ENCODE peak calls at places on chromosomes 2 and 18, in five cellular contexts. A, Y, D, V and X are unnamed samples.

GRCh38 chr2:149170156-149170555 is 131.7 kb downstream of the LYPD6B start:
- DNase-seq in A (no peak), Y (no peak), D (no peak), V (no peak), X (no peak)

GRCh38 chr2:132662742-132663141 is 7.3 kb downstream of the LYPD1 start:
- DNase-seq in A (peak), Y (no peak), D (peak), V (no peak), X (no peak)

GRCh38 chr2:149375801-149376349 is 45.5 kb downstream of the LYPD6 start:
- DNase-seq in A (peak), Y (no peak), D (peak), V (peak), X (no peak)

GRCh38 chr2:129738799-129739198 is 240.7 kb upstream of the RAB6C start:
- DNase-seq in A (no peak), Y (no peak), D (no peak), V (no peak), X (no peak)

GRCh38 chr2:224958873-224959272 is 83.4 kb downstream of the DOCK10 start:
- DNase-seq in A (no peak), Y (no peak), D (no peak), V (no peak), X (no peak)

GRCh38 chr2:100254646-100255210 is 67.6 kb downstream of the LONRF2 start:
- DNase-seq in A (no peak), Y (no peak), D (no peak), V (no peak), X (no peak)

GRCh38 chr18:24413148-24413547 is 13.3 kb upstream of the IMPACT start:
- DNase-seq in A (no peak), Y (no peak), D (no peak), V (peak), X (peak)

GRCh38 chr18:74378179-74378682 is 62.6 kb downstream of the C18orf63 start:
- DNase-seq in A (no peak), Y (no peak), D (no peak), V (peak), X (no peak)

GRCh38 chr2:200788129-200788718 is 23.5 kb upstream of the BZW1 start:
- DNase-seq in A (peak), Y (no peak), D (peak), V (peak), X (no peak)

GRCh38 chr2:24825883-24826800 is 32.9 kb downstream of the CENPO start:
- DNase-seq in A (peak), Y (no peak), D (peak), V (no peak), X (peak)

GRCh38 chr18:48819781-48820482 is 130.8 kb downstream of the SMAD7 start:
- DNase-seq in A (no peak), Y (no peak), D (no peak), V (no peak), X (no peak)

GRCh38 chr2:881204-881918 is 69.3 kb upstream of the SNTG2 start:
- DNase-seq in A (no peak), Y (no peak), D (no peak), V (peak), X (no peak)

DNA sequence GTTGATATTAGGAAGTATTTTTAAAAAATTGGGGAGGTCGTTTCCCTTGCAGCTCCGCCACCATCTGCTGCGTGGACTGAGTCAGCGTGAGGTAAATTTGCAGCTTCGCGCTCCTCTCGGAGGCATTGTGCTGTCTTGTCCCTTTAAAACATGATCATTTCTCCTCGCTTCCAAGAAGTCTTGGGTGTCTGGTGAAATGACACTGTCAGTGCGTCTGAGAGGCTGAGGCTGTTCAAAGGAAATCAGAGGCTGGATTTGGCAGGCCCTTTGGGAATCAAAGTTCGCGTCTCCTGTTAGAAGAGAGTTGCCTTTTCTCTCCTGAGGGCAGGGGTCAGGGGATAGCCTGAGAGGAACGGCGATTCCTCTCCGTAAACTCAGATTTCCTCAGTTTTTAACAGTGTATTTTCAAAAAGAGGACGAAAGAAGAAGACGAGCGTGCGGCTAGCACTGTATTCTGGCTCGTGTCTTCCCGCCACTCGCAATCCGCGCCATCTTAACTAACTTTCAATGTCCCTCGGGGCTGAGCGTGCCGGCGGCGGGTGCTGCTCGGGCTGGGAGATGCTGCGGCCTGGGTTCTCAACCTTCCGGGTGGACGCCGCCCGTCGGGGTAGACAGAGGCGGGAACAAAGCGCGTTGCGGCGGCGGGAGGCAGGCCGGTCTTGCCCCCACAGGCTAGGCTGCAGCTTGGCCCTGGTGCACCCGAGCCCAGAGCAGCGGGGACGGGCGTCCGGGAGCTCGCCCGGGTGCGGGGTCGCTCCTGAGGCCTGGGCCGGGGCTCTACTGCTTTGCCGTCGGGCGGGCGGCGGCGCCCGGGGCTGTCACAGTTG is 11.5 kb downstream of the TBR1 start:
- DNase-seq in A (no peak), Y (no peak), D (no peak), V (peak), X (peak)
- TF ChIP-seq EZH2 in A (peak), Y (no peak), D (peak), V (no peak), X (peak)

GRCh38 chr2:33202641-33203345 is 256.0 kb downstream of the LTBP1 start:
- DNase-seq in A (no peak), Y (no peak), D (no peak), V (no peak), X (no peak)
- TF ChIP-seq EZH2 in A (no peak), Y (no peak), D (no peak), V (no peak), X (no peak)

GRCh38 chr18:12308386-12309100 is 502 bp downstream of the TUBB6 start:
- DNase-seq in A (peak), Y (peak), D (peak), V (peak), X (peak)

GRCh38 chr18:12309683-12310198 is 1.7 kb downstream of the TUBB6 start:
- DNase-seq in A (no peak), Y (no peak), D (peak), V (peak), X (no peak)

GRCh38 chr18:12307251-12307736 is 747 bp upstream of the TUBB6 start:
- DNase-seq in A (peak), Y (peak), D (peak), V (peak), X (peak)

GRCh38 chr18:12306752-12307151 is 1.3 kb upstream of the TUBB6 start:
- DNase-seq in A (no peak), Y (no peak), D (no peak), V (peak), X (no peak)

DNA sequence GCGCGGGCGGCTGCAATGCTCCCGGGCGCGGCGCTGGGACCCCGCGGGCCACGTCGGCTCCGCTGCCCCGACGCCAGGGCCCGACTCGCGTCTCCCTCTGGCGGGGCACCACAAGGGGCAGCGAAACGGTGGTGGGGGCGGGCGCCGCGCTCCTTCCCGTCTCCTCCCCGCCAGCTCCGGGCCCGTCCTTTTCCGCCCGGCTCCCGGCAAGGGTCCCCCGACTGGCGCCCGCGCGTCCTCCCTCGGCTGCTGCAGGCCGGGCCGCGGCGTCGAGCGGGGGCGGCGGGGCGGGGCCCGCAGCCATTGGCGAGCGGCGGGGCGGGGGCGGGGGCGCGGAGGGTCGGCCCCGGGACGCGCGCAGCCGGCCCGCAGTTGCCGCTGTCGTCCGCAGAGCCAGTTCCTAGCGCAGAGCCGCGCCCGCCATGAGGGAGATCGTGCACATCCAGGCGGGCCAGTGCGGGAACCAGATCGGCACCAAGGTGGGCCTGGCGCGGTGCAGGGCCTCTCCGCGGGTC is at the start of gene TUBB6:
- DNase-seq in A (peak), Y (peak), D (peak), V (peak), X (peak)
- TF ChIP-seq EZH2 in A (no peak), Y (no peak), D (no peak), V (no peak), X (no peak)

DNA sequence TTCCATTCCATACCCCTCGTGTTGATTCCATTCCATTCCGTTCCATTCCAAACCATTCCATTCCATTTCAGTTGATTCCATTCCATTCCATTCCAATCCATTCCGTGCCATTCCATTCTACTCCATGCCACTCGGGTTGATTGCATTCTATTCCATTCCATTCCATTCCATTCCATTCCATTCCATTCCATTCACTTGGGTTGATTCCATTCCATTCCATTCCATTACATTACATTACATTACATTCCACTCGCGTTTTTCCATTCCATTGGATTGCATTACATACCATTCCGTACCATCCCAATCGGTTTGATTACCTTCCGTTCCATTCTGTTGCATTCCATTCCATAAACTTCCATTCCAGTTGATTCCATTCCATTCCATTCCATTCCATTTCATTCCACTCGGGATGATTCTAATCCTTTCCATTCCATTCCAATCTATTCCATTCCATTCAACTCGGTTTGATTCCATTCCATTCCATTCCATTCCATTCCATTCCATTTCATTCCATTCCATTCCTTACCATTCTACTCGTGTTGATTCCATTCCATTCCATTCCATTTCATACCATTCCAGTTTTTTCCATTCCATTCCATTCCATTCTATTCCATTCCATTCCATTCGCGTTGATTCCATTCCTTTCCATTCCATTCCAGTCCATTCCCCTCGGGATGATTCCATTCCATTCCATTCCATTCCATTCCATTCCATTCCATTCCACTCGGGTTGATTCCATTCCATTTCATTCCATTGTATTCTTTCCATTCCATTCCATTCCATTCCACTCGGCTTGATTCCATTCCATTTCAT is 1140.4 kb downstream of the RPIA start:
- DNase-seq in A (no peak), Y (no peak), D (peak), V (no peak), X (no peak)
- TF ChIP-seq EZH2 in A (no peak), Y (no peak), D (no peak), V (no peak), X (no peak)

DNA sequence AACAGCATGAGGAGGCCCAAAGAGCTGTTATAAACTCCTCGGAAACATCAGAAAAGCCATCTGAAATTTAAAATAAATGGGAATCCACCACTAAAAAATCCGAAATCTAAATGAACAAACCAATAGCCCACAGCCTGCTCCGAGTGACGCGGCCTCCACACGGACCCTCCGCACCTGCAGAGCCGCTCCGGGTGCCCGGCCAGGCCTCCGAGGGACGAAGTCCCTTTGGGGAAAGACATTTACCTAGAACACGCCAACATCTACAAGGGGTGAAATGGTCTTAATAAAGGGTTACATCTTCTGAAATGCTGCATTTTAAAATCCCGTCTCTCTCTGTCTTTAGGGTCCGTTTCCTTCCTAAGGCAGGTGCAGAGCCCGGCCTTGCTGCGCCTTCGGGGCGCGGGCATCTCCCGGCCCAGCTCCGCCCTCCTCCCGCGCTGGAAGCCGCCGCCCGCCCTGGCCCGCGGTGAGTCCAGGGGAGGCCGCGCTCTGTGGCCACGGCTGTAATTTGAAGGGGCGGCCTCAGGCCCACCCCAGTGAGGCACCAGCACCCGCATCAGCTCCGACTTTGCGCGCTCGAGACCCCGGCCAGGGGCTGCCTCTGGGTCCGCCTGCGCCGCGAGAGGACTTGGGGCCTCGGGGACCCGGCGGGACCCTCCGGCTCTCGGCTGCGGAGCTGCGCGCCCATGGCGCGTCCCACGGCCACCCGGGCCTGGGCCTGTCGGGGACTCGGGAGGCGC is 42.3 kb upstream of the CTDP1 start:
- DNase-seq in A (no peak), Y (no peak), D (no peak), V (no peak), X (peak)
- TF ChIP-seq EZH2 in A (no peak), Y (no peak), D (peak), V (no peak), X (no peak)